ENCODE peak calls at places on chromosome 14, in nine cellular contexts. F is GM23248, W is OCI-LY7, V is GM23338, I is HCT116, A is SK-N-SH, Y is hepatocyte, G is MM.1S, R is PC-9. E is an unnamed sample.

GRCh38 chr14:51855234-51855633 is 5.2 kb upstream of the GNG2 start:
- DNase-seq in G (no peak), F (peak; percentile 85), A (no peak), I (no peak), W (no peak), R (no peak), Y (no peak), V (no peak), E (no peak)

GRCh38 chr14:82725188-82725587 is 1191.5 kb upstream of the SEL1L start:
- DNase-seq in F (no peak), A (no peak), R (no peak), I (no peak), Y (no peak), W (no peak), V (no peak), G (no peak), E (no peak)

GRCh38 chr14:58353516-58354299 is 42.0 kb upstream of the TOMM20L start:
- DNase-seq in V (no peak), F (no peak), Y (no peak), A (no peak), G (no peak), I (no peak), R (no peak), W (no peak), E (no peak)

GRCh38 chr14:53542692-53543091 is 389.6 kb upstream of the DDHD1 start:
- DNase-seq in A (peak; percentile 15), W (no peak), F (no peak), I (no peak), V (no peak), R (no peak), G (no peak), Y (peak; percentile 40), E (peak; percentile 75)

GRCh38 chr14:100062602-100063001 is 2.6 kb upstream of the EVL start:
- DNase-seq in A (no peak), V (no peak), I (no peak), Y (no peak), F (no peak), R (no peak), W (no peak), G (no peak), E (no peak)

GRCh38 chr14:73369433-73369832 is 88.9 kb downstream of the NUMB start:
- DNase-seq in G (no peak), W (no peak), I (no peak), V (no peak), A (no peak), F (no peak), Y (no peak), R (no peak), E (no peak)

GRCh38 chr14:32201816-32202467 is at the start of gene RNU6-7:
- DNase-seq in W (no peak), A (peak; percentile 33), I (no peak), R (peak; percentile 42), Y (peak; percentile 43), V (peak; percentile 45), F (peak; percentile 27), G (no peak), E (no peak)

GRCh38 chr14:93018401-93018800 is 95.5 kb downstream of the CHGA start:
- DNase-seq in G (no peak), Y (no peak), R (no peak), A (no peak), W (no peak), I (no peak), F (peak; percentile 44), V (no peak), E (no peak)

GRCh38 chr14:22980672-22981089 is 1.7 kb downstream of the AJUBA start:
- DNase-seq in F (peak; percentile 63), A (peak; percentile 43), R (no peak), G (no peak), Y (peak; percentile 85), V (peak; percentile 78), W (no peak), I (no peak), E (peak; percentile 78)

GRCh38 chr14:99322731-99323599 is 51.0 kb upstream of the BCL11B start:
- DNase-seq in G (no peak), I (no peak), V (no peak), W (no peak), A (no peak), R (no peak), F (peak; percentile 37), Y (no peak), E (no peak)

GRCh38 chr14:101665478-101666078 is 95.9 kb upstream of the PPP2R5C start:
- DNase-seq in F (peak; percentile 58), V (peak; percentile 71), W (peak; percentile 69), G (peak; percentile 40), I (peak; percentile 57), R (peak; percentile 71), A (peak; percentile 63), Y (peak; percentile 60), E (peak; percentile 85)

GRCh38 chr14:99415496-99416281 is 65.0 kb downstream of the SETD3 start:
- DNase-seq in R (peak; percentile 52), I (peak; percentile 69), G (peak; percentile 75), W (peak; percentile 84), Y (peak; percentile 89), V (peak; percentile 92), F (peak; percentile 86), A (peak; percentile 77), E (peak; percentile 88)

GRCh38 chr14:101193126-101193844 is 289.8 kb upstream of the RTL1 start:
- DNase-seq in W (no peak), G (no peak), V (no peak), R (no peak), I (no peak), Y (no peak), A (no peak), F (no peak), E (no peak)

GRCh38 chr14:51351997-51352396 is 112.0 kb downstream of the TMX1 start:
- DNase-seq in W (no peak), A (no peak), F (no peak), I (no peak), Y (no peak), G (no peak), V (no peak), R (no peak), E (no peak)

GRCh38 chr14:100534528-100535286 is 52.5 kb downstream of the BEGAIN start:
- DNase-seq in F (no peak), R (no peak), Y (no peak), W (no peak), G (no peak), I (no peak), V (no peak), A (peak; percentile 52), E (no peak)

GRCh38 chr14:86540636-86541247 is 1010.8 kb downstream of the FLRT2 start:
- DNase-seq in G (peak; percentile 51), V (no peak), Y (no peak), F (no peak), I (no peak), R (no peak), A (no peak), W (no peak), E (no peak)
- H2AFZ ChIP-seq in G (no peak overlapping the region), V (no peak overlapping the region), Y (no peak overlapping the region), F (no peak overlapping the region), I (no peak overlapping the region), R (no peak overlapping the region), A (no peak overlapping the region), W (no peak overlapping the region), E (no peak overlapping the region)

GRCh38 chr14:74571441-74571841 is 40.6 kb downstream of the LTBP2 start:
- DNase-seq in G (no peak), W (no peak), A (no peak), R (peak; percentile 61), V (no peak), Y (no peak), I (no peak), F (peak; percentile 85), E (peak; percentile 43)

GRCh38 chr14:74569826-74570591 is 42.0 kb downstream of the LTBP2 start:
- DNase-seq in F (peak; percentile 28), R (peak; percentile 85), V (no peak), W (no peak), G (no peak), I (no peak), A (no peak), Y (peak; percentile 32), E (peak; percentile 83)

GRCh38 chr14:74571901-74572828 is 39.9 kb downstream of the LTBP2 start:
- DNase-seq in V (no peak), W (no peak), R (peak; percentile 100), G (no peak), Y (peak; percentile 57), A (no peak), I (peak; percentile 78), F (peak; percentile 98), E (peak; percentile 97)

GRCh38 chr14:74569387-74569786 is 42.6 kb downstream of the LTBP2 start:
- DNase-seq in F (no peak), R (no peak), V (no peak), W (no peak), Y (no peak), G (no peak), I (no peak), A (peak; percentile 84), E (no peak)

GRCh38 chr14:74570696-74571095 is 41.3 kb downstream of the LTBP2 start:
- DNase-seq in A (no peak), W (no peak), R (no peak), F (no peak), V (no peak), I (no peak), Y (no peak), G (no peak), E (no peak)
- H3K9me2 ChIP-seq in A (no peaks in the 10 kb centered on the region), W (no peaks in the 10 kb centered on the region), R (no peaks in the 10 kb centered on the region), F (no peaks in the 10 kb centered on the region), V (no peaks in the 10 kb centered on the region), I (no peaks in the 10 kb centered on the region), Y (no peaks in the 10 kb centered on the region), G (no peaks in the 10 kb centered on the region), E (no peaks in the 10 kb centered on the region)

GRCh38 chr14:103091883-103092222 is 2.7 kb upstream of the EXOC3L4 start:
- DNase-seq in V (no peak), Y (no peak), I (no peak), W (no peak), G (no peak), A (no peak), R (no peak), F (no peak), E (no peak)

GRCh38 chr14:103095210-103095778 is 769 bp downstream of the EXOC3L4 start:
- DNase-seq in G (no peak), Y (no peak), W (no peak), I (no peak), V (no peak), A (no peak), R (no peak), F (no peak), E (no peak)

GRCh38 chr14:103096387-103096786 is 1.9 kb downstream of the EXOC3L4 start:
- DNase-seq in G (no peak), Y (no peak), I (no peak), V (no peak), F (no peak), A (no peak), W (no peak), R (no peak), E (no peak)

GRCh38 chr14:103093856-103094405 is 594 bp upstream of the EXOC3L4 start:
- DNase-seq in I (no peak), Y (no peak), G (no peak), W (no peak), A (no peak), F (no peak), V (no peak), R (no peak), E (no peak)

GRCh38 chr14:103094406-103095209 is at the start of gene EXOC3L4:
- DNase-seq in R (no peak), A (no peak), F (no peak), Y (peak; percentile 73), I (no peak), W (no peak), V (no peak), G (no peak), E (no peak)
- H3K27ac ChIP-seq in R (no peak within 1 kb of the TSS), A (no peak within 1 kb of the TSS), F (no peak within 1 kb of the TSS), Y (peak within 1 kb of the TSS; percentile 88), I (no peak within 1 kb of the TSS), W (no peak within 1 kb of the TSS), V (no peak within 1 kb of the TSS), G (no peak within 1 kb of the TSS), E (no peak within 1 kb of the TSS)

GRCh38 chr14:61769893-61770292 is 7.7 kb downstream of the SNAPC1 start:
- DNase-seq in A (no peak), I (no peak), G (no peak), W (no peak), R (no peak), V (no peak), F (no peak), Y (no peak), E (no peak)
- H2AFZ ChIP-seq in A (no peak overlapping the region), I (no peak overlapping the region), G (no peak overlapping the region), W (no peak overlapping the region), R (no peak overlapping the region), V (no peak overlapping the region), F (no peak overlapping the region), Y (no peak overlapping the region), E (no peak overlapping the region)